ENCODE peak calls at places on chromosomes 11 and 22, in six cellular contexts. C is stimulated activated CD8-positive, alpha-beta memory T cell treated with anti-CD3 and anti-CD28 coated beads, Interleukin-15, amount 100 ng/mL, for 1 hour; W is SJSA1; V is MV-4-11; Y is effector memory CD4-positive, alpha-beta T cell; L is BE2C. G is an unnamed sample.

GRCh38 chr22:39703890-39704658 is 133.5 kb downstream of the CACNA1I start:
- DNase-seq in C (no peak), W (no peak), V (no peak), Y (no peak), L (no peak), G (no peak)

GRCh38 chr11:33197915-33198727 is 36.8 kb upstream of the CSTF3 start:
- DNase-seq in C (no peak), W (no peak), V (peak; percentile 96), Y (no peak), L (no peak), G (no peak)

GRCh38 chr11:118605116-118605867 is 2.1 kb upstream of the PHLDB1 start:
- DNase-seq in C (no peak), W (no peak), V (peak; percentile 61), Y (no peak), L (peak; percentile 78), G (no peak)

GRCh38 chr11:83523676-83524075 is 237.5 kb upstream of the CCDC90B start:
- DNase-seq in C (no peak), W (no peak), V (no peak), Y (no peak), L (peak; percentile 57), G (no peak)

GRCh38 chr22:37607912-37608476 is 640 bp upstream of the GGA1 start:
- DNase-seq in C (no peak), W (no peak), V (no peak), Y (no peak), L (no peak), G (no peak)

GRCh38 chr11:19753451-19754041 is 40.9 kb downstream of the NAV2 start:
- DNase-seq in C (no peak), W (peak; percentile 50), V (no peak), Y (no peak), L (no peak), G (no peak)

GRCh38 chr22:46806789-46807188 is 44.3 kb downstream of the TBC1D22A start:
- DNase-seq in C (no peak), W (no peak), V (no peak), Y (no peak), L (no peak), G (no peak)

GRCh38 chr22:44154431-44154942 is 26.2 kb upstream of the PARVG start:
- DNase-seq in C (no peak), W (no peak), V (peak; percentile 75), Y (no peak), L (no peak), G (no peak)

GRCh38 chr11:12110714-12111481 is 508 bp downstream of the MICAL2 start:
- DNase-seq in C (no peak), W (no peak), V (peak; percentile 14), Y (no peak), L (peak; percentile 10), G (no peak)

G was measured in keratinocyte.